ENCODE peak calls at places on chromosomes 13 and 19, in four cellular contexts. One of them, this sample, is unnamed.

GRCh38 chr19:39864118-39864517 is 17.9 kb upstream of the FBL start:
- DNase-seq in AG09319: no peak
- DNase-seq in cardiac fibroblast: peak; percentile 18
- DNase-seq in Kasumi-1: no peak
- DNase-seq in this sample: no peak

GRCh38 chr19:55660991-55661390 is 6.2 kb downstream of the U2AF2 start:
- DNase-seq in AG09319: no peak
- DNase-seq in cardiac fibroblast: no peak
- DNase-seq in Kasumi-1: no peak
- DNase-seq in this sample: no peak

GRCh38 chr19:7773841-7774240 is 10.8 kb downstream of the CLEC4M start:
- DNase-seq in cardiac fibroblast: no peak
- DNase-seq in AG09319: no peak
- DNase-seq in Kasumi-1: no peak
- DNase-seq in this sample: no peak

GRCh38 chr13:27201661-27202060 is 30.1 kb upstream of the USP12 start:
- DNase-seq in cardiac fibroblast: no peak
- DNase-seq in AG09319: no peak
- DNase-seq in Kasumi-1: no peak
- DNase-seq in this sample: no peak

GRCh38 chr19:43697295-43697694 is 18.6 kb upstream of the IRGC start:
- DNase-seq in Kasumi-1: no peak
- DNase-seq in cardiac fibroblast: no peak
- DNase-seq in AG09319: no peak
- DNase-seq in this sample: no peak

GRCh38 chr19:3607398-3608078 is 863 bp upstream of the TBXA2R start:
- DNase-seq in Kasumi-1: peak; percentile 34
- DNase-seq in cardiac fibroblast: peak; percentile 43
- DNase-seq in AG09319: no peak
- DNase-seq in this sample: no peak

GRCh38 chr19:33040994-33041827 is 23.5 kb downstream of the RHPN2 start:
- DNase-seq in Kasumi-1: no peak
- DNase-seq in AG09319: no peak
- DNase-seq in cardiac fibroblast: peak; percentile 66
- DNase-seq in this sample: peak; percentile 24

GRCh38 chr13:45417790-45418534 is at the start of gene SLC25A30:
- DNase-seq in Kasumi-1: peak; percentile 94
- DNase-seq in cardiac fibroblast: peak; percentile 85
- DNase-seq in AG09319: peak; percentile 60
- DNase-seq in this sample: peak; percentile 47

GRCh38 chr19:36837902-36838783 is at the start of gene ZNF790:
- DNase-seq in Kasumi-1: peak; percentile 84
- DNase-seq in cardiac fibroblast: peak; percentile 94
- DNase-seq in AG09319: peak; percentile 78
- DNase-seq in this sample: peak; percentile 59

GRCh38 chr19:4115818-4116385 is 8.0 kb downstream of the MAP2K2 start:
- DNase-seq in cardiac fibroblast: no peak
- DNase-seq in AG09319: no peak
- DNase-seq in Kasumi-1: no peak
- DNase-seq in this sample: no peak

GRCh38 chr19:5397804-5398692 is 57.2 kb upstream of the ZNRF4 start:
- DNase-seq in AG09319: no peak
- DNase-seq in Kasumi-1: no peak
- DNase-seq in cardiac fibroblast: no peak
- DNase-seq in this sample: no peak

GRCh38 chr19:27647423-27647822 is 1565.5 kb downstream of the UQCRFS1 start:
- DNase-seq in AG09319: no peak
- DNase-seq in Kasumi-1: no peak
- DNase-seq in cardiac fibroblast: no peak
- DNase-seq in this sample: no peak

GRCh38 chr19:19098084-19098702 is 34.4 kb downstream of the SLC25A42 start:
- DNase-seq in cardiac fibroblast: no peak
- DNase-seq in Kasumi-1: no peak
- DNase-seq in AG09319: no peak
- DNase-seq in this sample: no peak

GRCh38 chr19:13102666-13103584 is at the start of gene LYL1:
- DNase-seq in cardiac fibroblast: no peak
- DNase-seq in AG09319: no peak
- DNase-seq in Kasumi-1: peak; percentile 95
- DNase-seq in this sample: no peak

GRCh38 chr13:76522083-76522755 is 364.0 kb downstream of the KCTD12 start:
- DNase-seq in Kasumi-1: no peak
- DNase-seq in cardiac fibroblast: no peak
- DNase-seq in AG09319: no peak
- DNase-seq in this sample: no peak

GRCh38 chr13:111383591-111384440 is 63.4 kb downstream of the TEX29 start:
- DNase-seq in AG09319: no peak
- DNase-seq in Kasumi-1: no peak
- DNase-seq in cardiac fibroblast: no peak
- DNase-seq in this sample: no peak

GRCh38 chr19:34506026-34506370 is 24.4 kb downstream of the WTIP start:
- DNase-seq in cardiac fibroblast: no peak
- DNase-seq in Kasumi-1: no peak
- DNase-seq in AG09319: no peak
- DNase-seq in this sample: no peak

GRCh38 chr19:41904118-41904870 is 21.3 kb downstream of the ARHGEF1 start:
- DNase-seq in cardiac fibroblast: no peak
- DNase-seq in AG09319: no peak
- DNase-seq in Kasumi-1: no peak
- DNase-seq in this sample: no peak

GRCh38 chr13:94178625-94179244 is 300.7 kb downstream of the DCT start:
- DNase-seq in AG09319: no peak
- DNase-seq in Kasumi-1: no peak
- DNase-seq in cardiac fibroblast: no peak
- DNase-seq in this sample: no peak

GRCh38 chr13:102972191-102972590 is 94.0 kb downstream of the SLC10A2 start:
- DNase-seq in AG09319: no peak
- DNase-seq in Kasumi-1: no peak
- DNase-seq in cardiac fibroblast: no peak
- DNase-seq in this sample: peak; percentile 11

GRCh38 chr19:17323973-17324327 is 10.7 kb downstream of the ANO8 start:
- DNase-seq in AG09319: no peak
- DNase-seq in Kasumi-1: no peak
- DNase-seq in cardiac fibroblast: no peak
- DNase-seq in this sample: no peak

GRCh38 chr13:43786472-43786765 is 353 bp downstream of the ENOX1 start:
- DNase-seq in cardiac fibroblast: no peak
- DNase-seq in Kasumi-1: no peak
- DNase-seq in AG09319: no peak
- DNase-seq in this sample: no peak

GRCh38 chr19:1873524-1874473 is 10.4 kb upstream of the KLF16 start:
- DNase-seq in Kasumi-1: no peak
- DNase-seq in cardiac fibroblast: no peak
- DNase-seq in AG09319: no peak
- DNase-seq in this sample: no peak

GRCh38 chr19:16208064-16208759 is 10.5 kb downstream of the AP1M1 start:
- DNase-seq in AG09319: no peak
- DNase-seq in cardiac fibroblast: no peak
- DNase-seq in Kasumi-1: no peak
- DNase-seq in this sample: no peak

GRCh38 chr13:43127103-43127817 is 103.9 kb downstream of the DNAJC15 start:
- DNase-seq in AG09319: no peak
- DNase-seq in cardiac fibroblast: peak; percentile 15
- DNase-seq in Kasumi-1: no peak
- DNase-seq in this sample: no peak

GRCh38 chr19:45765365-45766292 is 3.4 kb downstream of the SIX5 start:
- DNase-seq in Kasumi-1: no peak
- DNase-seq in cardiac fibroblast: no peak
- DNase-seq in AG09319: no peak
- DNase-seq in this sample: no peak

GRCh38 chr13:74732736-74733135 is 598.5 kb upstream of the KLF12 start:
- DNase-seq in Kasumi-1: no peak
- DNase-seq in cardiac fibroblast: no peak
- DNase-seq in AG09319: no peak
- DNase-seq in this sample: no peak

GRCh38 chr19:32189956-32190706 is 155.3 kb upstream of the ZNF507 start:
- DNase-seq in Kasumi-1: no peak
- DNase-seq in AG09319: no peak
- DNase-seq in cardiac fibroblast: no peak
- DNase-seq in this sample: no peak

GRCh38 chr19:38742296-38742695 is 2.0 kb downstream of the CAPN12 start:
- DNase-seq in AG09319: no peak
- DNase-seq in cardiac fibroblast: no peak
- DNase-seq in Kasumi-1: no peak
- DNase-seq in this sample: no peak

GRCh38 chr13:75368167-75368566 is 113.8 kb downstream of the TBC1D4 start:
- DNase-seq in cardiac fibroblast: peak; percentile 96
- DNase-seq in Kasumi-1: no peak
- DNase-seq in AG09319: peak; percentile 68
- DNase-seq in this sample: peak; percentile 39

GRCh38 chr13:84430015-84430414 is 547.7 kb upstream of the SLITRK1 start:
- DNase-seq in cardiac fibroblast: peak; percentile 47
- DNase-seq in AG09319: no peak
- DNase-seq in Kasumi-1: no peak
- DNase-seq in this sample: peak; percentile 51

This sample was measured in BJ.